ENCODE peak calls at places on chromosomes 12 and 14, in ten cellular contexts. One of them, this sample, is unnamed. For H3K4me1, the result is how much of the 10 kb centered on the place peaks cover.

GRCh38 chr12:103857164-103857563 is 16.1 kb upstream of the NT5DC3 start:
- DNase-seq in heart left ventricle: no peak
- DNase-seq in cardiac muscle cell: no peak
- DNase-seq in IMR-90: no peak
- DNase-seq in MM.1S: no peak
- DNase-seq in heart right ventricle: no peak
- DNase-seq in adipocyte: no peak
- DNase-seq in kidney: no peak
- DNase-seq in endothelial cell of umbilical vein: no peak
- DNase-seq in ovary: no peak
- DNase-seq in this sample: no peak

GRCh38 chr12:28424965-28425364 is 234.7 kb downstream of the CCDC91 start:
- DNase-seq in heart left ventricle: peak
- DNase-seq in cardiac muscle cell: peak
- DNase-seq in IMR-90: peak
- DNase-seq in MM.1S: no peak
- DNase-seq in heart right ventricle: no peak
- DNase-seq in adipocyte: peak
- DNase-seq in kidney: no peak
- DNase-seq in endothelial cell of umbilical vein: peak
- DNase-seq in ovary: peak
- DNase-seq in this sample: no peak

GRCh38 chr12:24541193-24541871 is 407.6 kb downstream of the BCAT1 start:
- DNase-seq in heart left ventricle: no peak
- DNase-seq in cardiac muscle cell: no peak
- DNase-seq in IMR-90: no peak
- DNase-seq in MM.1S: no peak
- DNase-seq in heart right ventricle: no peak
- DNase-seq in adipocyte: no peak
- DNase-seq in kidney: no peak
- DNase-seq in endothelial cell of umbilical vein: no peak
- DNase-seq in ovary: no peak
- DNase-seq in this sample: no peak

GRCh38 chr12:105279460-105280056 is 43.6 kb upstream of the APPL2 start:
- DNase-seq in heart left ventricle: peak
- DNase-seq in cardiac muscle cell: peak
- DNase-seq in IMR-90: no peak
- DNase-seq in MM.1S: peak
- DNase-seq in heart right ventricle: no peak
- DNase-seq in adipocyte: peak
- DNase-seq in kidney: no peak
- DNase-seq in endothelial cell of umbilical vein: peak
- DNase-seq in ovary: no peak
- DNase-seq in this sample: peak

GRCh38 chr12:69639400-69640016 is 28.8 kb upstream of the LRRC10 start:
- DNase-seq in heart left ventricle: peak
- DNase-seq in cardiac muscle cell: peak
- DNase-seq in IMR-90: peak
- DNase-seq in MM.1S: peak
- DNase-seq in heart right ventricle: peak
- DNase-seq in adipocyte: peak
- DNase-seq in kidney: peak
- DNase-seq in endothelial cell of umbilical vein: peak
- DNase-seq in ovary: peak
- DNase-seq in this sample: peak

GRCh38 chr14:100476012-100476822 is 111.0 kb downstream of the BEGAIN start:
- DNase-seq in heart left ventricle: no peak
- DNase-seq in cardiac muscle cell: peak
- DNase-seq in IMR-90: peak
- DNase-seq in MM.1S: no peak
- DNase-seq in heart right ventricle: no peak
- DNase-seq in adipocyte: peak
- DNase-seq in kidney: no peak
- DNase-seq in endothelial cell of umbilical vein: no peak
- DNase-seq in ovary: no peak
- DNase-seq in this sample: no peak

GRCh38 chr12:105476616-105477015 is 146.1 kb downstream of the C12orf75 start:
- DNase-seq in heart left ventricle: no peak
- DNase-seq in cardiac muscle cell: no peak
- DNase-seq in IMR-90: no peak
- DNase-seq in MM.1S: peak
- DNase-seq in heart right ventricle: no peak
- DNase-seq in adipocyte: no peak
- DNase-seq in kidney: no peak
- DNase-seq in endothelial cell of umbilical vein: no peak
- DNase-seq in ovary: no peak
- DNase-seq in this sample: no peak

GRCh38 chr14:67166450-67166853 is 22.8 kb upstream of the GARIN2 start:
- DNase-seq in heart left ventricle: no peak
- DNase-seq in cardiac muscle cell: peak
- DNase-seq in IMR-90: peak
- DNase-seq in MM.1S: peak
- DNase-seq in heart right ventricle: no peak
- DNase-seq in adipocyte: peak
- DNase-seq in kidney: no peak
- DNase-seq in endothelial cell of umbilical vein: peak
- DNase-seq in ovary: peak
- DNase-seq in this sample: peak

GRCh38 chr14:68598621-68599447 is 194.0 kb downstream of the ZFP36L1 start:
- DNase-seq in heart left ventricle: peak
- DNase-seq in cardiac muscle cell: no peak
- DNase-seq in IMR-90: peak
- DNase-seq in MM.1S: no peak
- DNase-seq in heart right ventricle: peak
- DNase-seq in adipocyte: peak
- DNase-seq in kidney: no peak
- DNase-seq in endothelial cell of umbilical vein: peak
- DNase-seq in ovary: peak
- DNase-seq in this sample: no peak

GRCh38 chr14:50099335-50099734 is 17.0 kb downstream of the VCPKMT start:
- DNase-seq in heart left ventricle: no peak
- DNase-seq in cardiac muscle cell: no peak
- DNase-seq in IMR-90: no peak
- DNase-seq in MM.1S: no peak
- DNase-seq in heart right ventricle: no peak
- DNase-seq in adipocyte: no peak
- DNase-seq in kidney: no peak
- DNase-seq in endothelial cell of umbilical vein: no peak
- DNase-seq in ovary: no peak
- DNase-seq in this sample: no peak

GRCh38 chr12:131007031-131007793 is 53.5 kb downstream of the ADGRD1 start:
- DNase-seq in heart left ventricle: peak
- DNase-seq in cardiac muscle cell: no peak
- DNase-seq in IMR-90: no peak
- DNase-seq in MM.1S: no peak
- DNase-seq in heart right ventricle: peak
- DNase-seq in adipocyte: no peak
- DNase-seq in kidney: no peak
- DNase-seq in endothelial cell of umbilical vein: no peak
- DNase-seq in ovary: no peak
- DNase-seq in this sample: no peak

GRCh38 chr12:75533239-75533638 is 21.8 kb upstream of the KRR1 start:
- DNase-seq in heart left ventricle: no peak
- DNase-seq in cardiac muscle cell: no peak
- DNase-seq in IMR-90: no peak
- DNase-seq in MM.1S: no peak
- DNase-seq in heart right ventricle: no peak
- DNase-seq in adipocyte: no peak
- DNase-seq in kidney: no peak
- DNase-seq in endothelial cell of umbilical vein: no peak
- DNase-seq in ovary: no peak
- DNase-seq in this sample: no peak

GRCh38 chr12:92370828-92371227 is 225.2 kb upstream of the BTG1 start:
- DNase-seq in heart left ventricle: no peak
- DNase-seq in cardiac muscle cell: no peak
- DNase-seq in IMR-90: no peak
- DNase-seq in MM.1S: no peak
- DNase-seq in heart right ventricle: no peak
- DNase-seq in adipocyte: no peak
- DNase-seq in kidney: no peak
- DNase-seq in endothelial cell of umbilical vein: no peak
- DNase-seq in ovary: no peak
- DNase-seq in this sample: no peak

GRCh38 chr14:78164226-78164853 is 5.8 kb upstream of the NRXN3 start:
- DNase-seq in heart left ventricle: no peak
- DNase-seq in cardiac muscle cell: peak
- DNase-seq in IMR-90: no peak
- DNase-seq in MM.1S: no peak
- DNase-seq in heart right ventricle: no peak
- DNase-seq in adipocyte: no peak
- DNase-seq in kidney: no peak
- DNase-seq in endothelial cell of umbilical vein: no peak
- DNase-seq in ovary: no peak
- DNase-seq in this sample: peak

GRCh38 chr12:91618281-91618680 is 435.7 kb upstream of the DCN start:
- DNase-seq in heart left ventricle: no peak
- DNase-seq in cardiac muscle cell: no peak
- DNase-seq in IMR-90: no peak
- DNase-seq in MM.1S: peak
- DNase-seq in heart right ventricle: no peak
- DNase-seq in adipocyte: no peak
- DNase-seq in kidney: no peak
- DNase-seq in endothelial cell of umbilical vein: no peak
- DNase-seq in ovary: no peak
- DNase-seq in this sample: no peak

GRCh38 chr14:103393078-103393477 is 7.9 kb downstream of the MARK3 start:
- DNase-seq in heart left ventricle: no peak
- DNase-seq in cardiac muscle cell: no peak
- DNase-seq in IMR-90: no peak
- DNase-seq in MM.1S: no peak
- DNase-seq in heart right ventricle: no peak
- DNase-seq in adipocyte: no peak
- DNase-seq in kidney: no peak
- DNase-seq in endothelial cell of umbilical vein: no peak
- DNase-seq in ovary: no peak
- DNase-seq in this sample: no peak
- H3K4me1 ChIP-seq in heart left ventricle: under half
- H3K4me1 ChIP-seq in cardiac muscle cell: under half
- H3K4me1 ChIP-seq in IMR-90: under half
- H3K4me1 ChIP-seq in MM.1S: under half
- H3K4me1 ChIP-seq in heart right ventricle: under half
- H3K4me1 ChIP-seq in adipocyte: half or more
- H3K4me1 ChIP-seq in kidney: under half
- H3K4me1 ChIP-seq in endothelial cell of umbilical vein: under half
- H3K4me1 ChIP-seq in ovary: under half
- H3K4me1 ChIP-seq in this sample: under half

GRCh38 chr12:110554184-110554583 is 28.9 kb downstream of the PPTC7 start:
- DNase-seq in heart left ventricle: no peak
- DNase-seq in cardiac muscle cell: no peak
- DNase-seq in IMR-90: no peak
- DNase-seq in MM.1S: no peak
- DNase-seq in heart right ventricle: no peak
- DNase-seq in adipocyte: no peak
- DNase-seq in kidney: no peak
- DNase-seq in endothelial cell of umbilical vein: no peak
- DNase-seq in ovary: no peak
- DNase-seq in this sample: no peak
- H3K4me1 ChIP-seq in heart left ventricle: under half
- H3K4me1 ChIP-seq in cardiac muscle cell: half or more
- H3K4me1 ChIP-seq in IMR-90: under half
- H3K4me1 ChIP-seq in MM.1S: under half
- H3K4me1 ChIP-seq in heart right ventricle: under half
- H3K4me1 ChIP-seq in adipocyte: half or more
- H3K4me1 ChIP-seq in kidney: under half
- H3K4me1 ChIP-seq in endothelial cell of umbilical vein: under half
- H3K4me1 ChIP-seq in ovary: under half
- H3K4me1 ChIP-seq in this sample: under half

DNA sequence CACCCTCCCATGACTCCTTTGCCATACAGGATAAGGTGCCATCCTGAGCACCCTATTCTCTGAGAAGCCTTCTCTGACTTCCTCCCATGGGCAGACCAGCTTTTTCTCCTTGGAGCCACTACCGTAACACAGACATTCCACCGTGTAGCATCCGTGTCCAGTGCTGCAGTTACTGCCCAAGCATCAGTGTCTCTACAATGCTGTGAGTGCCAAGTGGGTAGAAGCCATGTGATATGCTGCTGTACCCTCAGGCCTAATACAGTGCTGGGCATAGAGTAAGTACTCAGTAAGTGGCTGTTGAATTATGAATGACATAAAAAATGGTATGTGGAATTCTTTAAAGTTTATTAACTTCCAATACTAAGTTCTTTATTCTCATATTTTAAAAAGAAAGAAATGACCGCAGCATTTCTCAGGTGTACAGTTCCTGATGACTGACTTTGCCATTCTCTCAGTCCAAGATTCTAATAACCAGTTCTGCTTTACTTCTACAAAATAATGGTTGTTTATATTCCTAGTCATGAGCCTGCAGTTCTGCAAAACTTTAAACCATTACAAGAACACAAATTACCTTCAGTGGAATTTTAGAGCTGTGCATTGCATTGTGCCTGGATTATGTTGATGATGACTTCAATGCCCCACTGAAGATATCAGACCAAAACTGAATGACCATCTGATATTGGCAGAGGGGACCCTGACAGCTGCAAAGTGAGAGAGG is 118.7 kb downstream of the RPAP3 start:
- DNase-seq in heart left ventricle: no peak
- DNase-seq in cardiac muscle cell: no peak
- DNase-seq in IMR-90: no peak
- DNase-seq in MM.1S: no peak
- DNase-seq in heart right ventricle: no peak
- DNase-seq in adipocyte: no peak
- DNase-seq in kidney: no peak
- DNase-seq in endothelial cell of umbilical vein: no peak
- DNase-seq in ovary: no peak
- DNase-seq in this sample: no peak
- H3K4me1 ChIP-seq in heart left ventricle: under half
- H3K4me1 ChIP-seq in cardiac muscle cell: under half
- H3K4me1 ChIP-seq in IMR-90: under half
- H3K4me1 ChIP-seq in MM.1S: under half
- H3K4me1 ChIP-seq in heart right ventricle: under half
- H3K4me1 ChIP-seq in adipocyte: under half
- H3K4me1 ChIP-seq in kidney: under half
- H3K4me1 ChIP-seq in endothelial cell of umbilical vein: under half
- H3K4me1 ChIP-seq in ovary: under half
- H3K4me1 ChIP-seq in this sample: under half

GRCh38 chr14:99309220-99309766 is 37.3 kb upstream of the BCL11B start:
- DNase-seq in heart left ventricle: no peak
- DNase-seq in cardiac muscle cell: no peak
- DNase-seq in IMR-90: no peak
- DNase-seq in MM.1S: no peak
- DNase-seq in heart right ventricle: no peak
- DNase-seq in adipocyte: no peak
- DNase-seq in kidney: no peak
- DNase-seq in endothelial cell of umbilical vein: no peak
- DNase-seq in ovary: no peak
- DNase-seq in this sample: no peak

GRCh38 chr14:99300190-99300589 is 28.2 kb upstream of the BCL11B start:
- DNase-seq in heart left ventricle: no peak
- DNase-seq in cardiac muscle cell: no peak
- DNase-seq in IMR-90: no peak
- DNase-seq in MM.1S: no peak
- DNase-seq in heart right ventricle: no peak
- DNase-seq in adipocyte: no peak
- DNase-seq in kidney: no peak
- DNase-seq in endothelial cell of umbilical vein: no peak
- DNase-seq in ovary: no peak
- DNase-seq in this sample: no peak

DNA sequence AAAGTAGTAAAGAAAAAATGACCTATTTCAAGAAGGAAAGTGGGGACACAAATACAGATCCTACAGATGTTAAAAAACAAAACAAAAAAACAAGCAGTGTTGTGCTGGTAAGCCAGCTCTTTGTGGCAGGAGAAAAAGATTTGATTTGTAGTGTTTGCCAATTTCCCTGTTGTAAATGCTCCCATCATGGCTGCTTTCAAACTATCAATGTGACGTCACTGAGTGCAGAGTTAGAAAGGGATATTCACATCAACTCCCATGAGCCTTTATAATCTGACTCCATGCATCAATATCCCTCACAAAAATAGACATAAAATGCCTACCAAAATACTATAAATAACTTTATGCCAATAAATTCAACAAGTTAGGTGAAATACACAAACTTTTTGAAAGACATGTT is 32.2 kb upstream of the BCL11B start:
- DNase-seq in heart left ventricle: no peak
- DNase-seq in cardiac muscle cell: no peak
- DNase-seq in IMR-90: no peak
- DNase-seq in MM.1S: no peak
- DNase-seq in heart right ventricle: no peak
- DNase-seq in adipocyte: no peak
- DNase-seq in kidney: no peak
- DNase-seq in endothelial cell of umbilical vein: no peak
- DNase-seq in ovary: no peak
- DNase-seq in this sample: no peak
- H3K4me1 ChIP-seq in heart left ventricle: under half
- H3K4me1 ChIP-seq in cardiac muscle cell: under half
- H3K4me1 ChIP-seq in IMR-90: under half
- H3K4me1 ChIP-seq in MM.1S: under half
- H3K4me1 ChIP-seq in heart right ventricle: under half
- H3K4me1 ChIP-seq in adipocyte: under half
- H3K4me1 ChIP-seq in kidney: under half
- H3K4me1 ChIP-seq in endothelial cell of umbilical vein: under half
- H3K4me1 ChIP-seq in ovary: under half
- H3K4me1 ChIP-seq in this sample: under half

This sample was measured in DND-41.